ENCODE peak calls at places on chromosome 20, in four cellular contexts. A, L, W and J are unnamed samples.

GRCh38 chr20:13800728-13801134 is 15.9 kb downstream of the NDUFAF5 start:
- DNase-seq in A (peak; percentile 50), L (no peak), W (peak; percentile 6), J (no peak)

GRCh38 chr20:57977588-57977987 is 250.9 kb downstream of the ANKRD60 start:
- DNase-seq in A (peak; percentile 43), L (no peak), W (no peak), J (no peak)

GRCh38 chr20:833450-834150 is at the start of gene FAM110A:
- DNase-seq in A (peak; percentile 96), L (peak; percentile 97), W (peak; percentile 85), J (peak; percentile 78)

GRCh38 chr20:41509801-41510200 is 108.4 kb downstream of the CHD6 start:
- DNase-seq in A (no peak), L (no peak), W (no peak), J (no peak)

GRCh38 chr20:47438464-47439381 is 63.0 kb upstream of the NCOA3 start:
- DNase-seq in A (no peak), L (peak; percentile 13), W (no peak), J (no peak)

GRCh38 chr20:12914804-12915203 is 94.0 kb upstream of the SPTLC3 start:
- DNase-seq in A (no peak), L (no peak), W (no peak), J (no peak)

GRCh38 chr20:3032624-3033023 is 10.8 kb upstream of the GNRH2 start:
- DNase-seq in A (peak; percentile 44), L (no peak), W (no peak), J (no peak)

GRCh38 chr20:36297656-36298055 is 8.5 kb upstream of the DLGAP4 start:
- DNase-seq in A (no peak), L (no peak), W (no peak), J (no peak)

GRCh38 chr20:57352305-57352704 is 1.2 kb downstream of the RAE1 start:
- DNase-seq in A (no peak), L (no peak), W (no peak), J (no peak)

GRCh38 chr20:1323256-1323655 is 5.7 kb downstream of the SDCBP2 start:
- DNase-seq in A (no peak), L (no peak), W (no peak), J (no peak)

GRCh38 chr20:24139846-24140245 is 151.3 kb upstream of the GGTLC1 start:
- DNase-seq in A (no peak), L (no peak), W (no peak), J (no peak)

GRCh38 chr20:4972506-4973251 is 28.6 kb downstream of the SLC23A2 start:
- DNase-seq in A (no peak), L (no peak), W (no peak), J (no peak)

GRCh38 chr20:55935448-55936221 is 69.7 kb downstream of the CBLN4 start:
- DNase-seq in A (no peak), L (no peak), W (no peak), J (no peak)

GRCh38 chr20:18717062-18717461 is 96.5 kb upstream of the SCP2D1 start:
- DNase-seq in A (no peak), L (no peak), W (no peak), J (no peak)

GRCh38 chr20:23257848-23258746 is 92.5 kb upstream of the NXT1 start:
- DNase-seq in A (no peak), L (no peak), W (no peak), J (no peak)

GRCh38 chr20:43492101-43492500 is 15.4 kb upstream of the L3MBTL1 start:
- DNase-seq in A (no peak), L (no peak), W (no peak), J (no peak)

GRCh38 chr20:10679269-10679668 is 5.5 kb upstream of the JAG1 start:
- DNase-seq in A (no peak), L (no peak), W (no peak), J (no peak)

GRCh38 chr20:47150403-47151152 is 205.9 kb downstream of the ZMYND8 start:
- DNase-seq in A (peak; percentile 60), L (peak; percentile 42), W (peak; percentile 32), J (no peak)

GRCh38 chr20:47527004-47527800 is 25.5 kb downstream of the NCOA3 start:
- DNase-seq in A (no peak), L (no peak), W (no peak), J (no peak)

GRCh38 chr20:56831795-56832194 is 202.7 kb downstream of the TFAP2C start:
- DNase-seq in A (no peak), L (no peak), W (no peak), J (no peak)

GRCh38 chr20:23536601-23537000 is 31.7 kb downstream of the CST9L start:
- DNase-seq in A (no peak), L (no peak), W (no peak), J (no peak)

GRCh38 chr20:2303693-2304092 is 7.9 kb downstream of the TGM3 start:
- DNase-seq in A (no peak), L (no peak), W (no peak), J (no peak)

GRCh38 chr20:40591104-40591503 is 97.9 kb downstream of the MAFB start:
- DNase-seq in A (no peak), L (no peak), W (no peak), J (no peak)

GRCh38 chr20:52001999-52002666 is 189.4 kb downstream of the ZFP64 start:
- DNase-seq in A (no peak), L (no peak), W (no peak), J (no peak)

GRCh38 chr20:4053516-4053919 is 38.2 kb upstream of the RNF24 start:
- DNase-seq in A (no peak), L (no peak), W (no peak), J (no peak)

GRCh38 chr20:45940469-45940868 is 6.0 kb downstream of the PCIF1 start:
- DNase-seq in A (no peak), L (no peak), W (no peak), J (no peak)

GRCh38 chr20:52524865-52525264 is 333.3 kb upstream of the ZFP64 start:
- DNase-seq in A (no peak), L (no peak), W (no peak), J (no peak)

GRCh38 chr20:9375221-9375681 is 139.1 kb upstream of the LAMP5 start:
- DNase-seq in A (no peak), L (no peak), W (no peak), J (no peak)

GRCh38 chr20:9369557-9369956 is 144.8 kb upstream of the LAMP5 start:
- DNase-seq in A (no peak), L (no peak), W (no peak), J (no peak)

GRCh38 chr20:9374480-9374879 is 139.9 kb upstream of the LAMP5 start:
- DNase-seq in A (no peak), L (no peak), W (no peak), J (no peak)

GRCh38 chr20:9377007-9377406 is 137.4 kb upstream of the LAMP5 start:
- DNase-seq in A (no peak), L (no peak), W (no peak), J (no peak)

DNA sequence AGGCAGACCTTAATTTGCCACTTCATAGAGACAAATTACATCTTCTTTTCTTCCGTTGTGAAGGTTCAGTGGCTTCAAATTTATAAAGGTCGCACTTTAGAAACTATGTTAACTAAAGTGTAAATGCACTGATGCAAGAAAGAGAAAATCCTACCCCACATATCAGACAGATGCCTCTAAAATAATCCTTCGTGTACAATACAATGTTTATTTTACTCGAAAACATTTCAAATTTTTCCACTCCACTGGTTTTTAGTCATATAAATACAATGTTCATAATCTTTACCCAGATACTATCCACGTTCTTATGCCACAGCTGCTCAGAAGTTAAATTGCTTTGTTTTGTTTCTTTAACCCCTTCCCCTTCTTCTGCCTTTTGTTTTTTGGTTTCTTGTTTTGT is 140.3 kb upstream of the LAMP5 start:
- DNase-seq in A (no peak), L (no peak), W (no peak), J (no peak)
- TF ChIP-seq CTCF in A (no peak), L (no peak), W (no peak), J (no peak)

DNA sequence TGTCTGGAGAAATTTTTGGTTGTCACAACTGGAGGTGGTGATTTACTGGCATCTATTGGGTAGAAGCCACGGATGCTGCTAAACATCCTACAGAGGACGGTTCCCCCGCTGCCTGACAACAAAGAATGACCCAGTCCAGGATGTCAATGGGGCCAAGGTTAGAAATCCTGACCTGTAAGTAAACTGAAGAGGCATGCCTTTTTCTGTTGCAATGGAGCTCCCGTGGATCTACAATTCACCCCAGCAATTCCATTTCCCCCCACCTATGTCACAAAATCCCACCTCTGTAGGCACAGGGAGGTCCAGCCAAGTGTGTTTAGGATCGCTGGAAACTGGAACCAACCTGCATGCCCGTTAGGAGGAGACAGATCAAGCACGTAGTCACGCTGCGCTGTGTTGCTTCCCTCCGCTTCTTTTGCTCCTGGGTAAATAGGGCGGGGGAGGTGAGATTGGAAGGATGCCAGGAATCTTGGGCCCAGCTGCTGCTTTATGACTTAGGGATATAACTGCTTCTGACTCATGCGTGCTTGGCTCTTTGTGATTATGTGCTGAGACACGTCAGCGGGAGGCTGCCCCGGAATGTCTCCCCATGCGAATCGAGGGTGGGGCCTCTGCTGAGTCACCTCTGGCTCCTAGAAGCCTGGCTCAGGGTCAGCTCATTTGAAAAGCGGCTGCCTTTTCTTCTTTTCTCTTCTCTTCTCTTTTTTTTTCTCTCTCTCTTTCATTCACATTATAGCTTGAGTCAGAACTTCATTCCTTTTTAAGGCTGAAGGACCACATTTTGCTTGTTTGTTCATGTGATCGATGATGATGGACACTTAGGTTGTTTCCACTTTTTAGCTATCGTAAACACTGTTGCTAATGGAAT is 12.4 kb upstream of the PEDS1 start:
- DNase-seq in A (peak; percentile 97), L (peak; percentile 95), W (peak; percentile 99), J (peak; percentile 89)
- TF ChIP-seq CTCF in A (no peak), L (no peak), W (no peak), J (no peak)

GRCh38 chr20:16245879-16246278 is 327.4 kb downstream of the KIF16B start:
- DNase-seq in A (no peak), L (no peak), W (no peak), J (no peak)

GRCh38 chr20:16246870-16247269 is 326.4 kb downstream of the KIF16B start:
- DNase-seq in A (no peak), L (no peak), W (no peak), J (no peak)

GRCh38 chr20:16241911-16242310 is 331.3 kb downstream of the KIF16B start:
- DNase-seq in A (no peak), L (no peak), W (no peak), J (no peak)

GRCh38 chr20:16240355-16240754 is 332.9 kb downstream of the KIF16B start:
- DNase-seq in A (no peak), L (no peak), W (no peak), J (no peak)

DNA sequence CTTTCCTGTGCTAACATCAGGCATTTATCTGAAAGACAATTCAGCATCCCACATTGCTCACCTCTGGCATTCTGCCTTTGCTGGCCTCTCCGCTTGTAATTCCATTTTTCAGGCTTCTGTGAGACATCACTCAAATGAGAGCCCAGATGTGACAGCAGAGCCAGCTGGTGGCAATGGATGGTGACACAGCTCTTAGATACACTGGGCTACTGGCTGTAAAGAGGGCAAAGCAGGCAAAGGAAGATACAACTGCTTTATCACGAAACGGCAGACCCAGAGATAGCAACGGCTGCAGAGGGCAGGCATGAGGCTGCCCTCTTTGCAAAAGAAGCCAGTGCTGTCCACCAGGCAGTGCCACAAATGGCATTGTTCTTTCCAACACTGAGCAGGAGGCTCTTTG is 329.8 kb downstream of the KIF16B start:
- DNase-seq in A (no peak), L (no peak), W (no peak), J (no peak)
- TF ChIP-seq CTCF in A (no peak), L (no peak), W (no peak), J (no peak)

DNA sequence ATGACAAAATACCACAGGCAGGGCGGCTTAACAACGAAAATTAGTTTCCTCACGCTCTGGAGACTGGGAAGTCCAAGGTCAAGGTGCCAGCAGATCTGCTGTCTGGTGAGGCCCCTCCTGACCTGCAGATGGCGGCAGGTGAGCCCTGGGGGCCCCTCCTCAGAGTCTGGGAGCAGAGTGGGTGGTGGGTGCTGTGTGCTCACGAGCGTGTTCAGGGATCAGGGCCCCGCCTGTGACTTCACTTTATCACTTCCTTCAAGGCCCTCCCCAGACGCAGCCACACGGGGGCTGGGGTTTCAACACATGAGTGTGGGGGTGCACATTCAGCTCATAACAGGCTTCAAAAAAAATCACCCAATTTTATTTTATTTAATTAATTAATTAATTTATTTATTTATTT is 39.3 kb downstream of the SLC2A4RG start:
- DNase-seq in A (no peak), L (no peak), W (no peak), J (no peak)
- TF ChIP-seq CTCF in A (no peak), L (no peak), W (no peak), J (no peak)